ENCODE peak calls at places on chromosomes 11 and 22, in ten cellular contexts. One of them, this sample, is unnamed. For H3K27me3, the result is how much of the 10 kb centered on the place peaks cover.

GRCh38 chr11:7020183-7020917 is at the start of the genes NLRP14 and ZNF214:
- DNase-seq in dorsolateral prefrontal cortex: peak
- DNase-seq in CD4-positive, CD25-positive, alpha-beta regulatory T cell: no peak
- DNase-seq in thoracic aorta: peak
- DNase-seq in psoas muscle: peak
- DNase-seq in sigmoid colon: peak
- DNase-seq in cardiac muscle cell: peak
- DNase-seq in hepatocyte: peak
- DNase-seq in Peyer's patch: peak
- DNase-seq in PC-9: peak
- DNase-seq in this sample: no peak

GRCh38 chr11:32034680-32035079 is 56.2 kb upstream of the RCN1 start:
- DNase-seq in dorsolateral prefrontal cortex: no peak
- DNase-seq in CD4-positive, CD25-positive, alpha-beta regulatory T cell: no peak
- DNase-seq in thoracic aorta: no peak
- DNase-seq in psoas muscle: no peak
- DNase-seq in sigmoid colon: no peak
- DNase-seq in cardiac muscle cell: peak
- DNase-seq in hepatocyte: no peak
- DNase-seq in Peyer's patch: no peak
- DNase-seq in PC-9: no peak
- DNase-seq in this sample: no peak

GRCh38 chr11:71251761-71252433 is 480 bp downstream of the SHANK2 start:
- DNase-seq in dorsolateral prefrontal cortex: peak
- DNase-seq in CD4-positive, CD25-positive, alpha-beta regulatory T cell: no peak
- DNase-seq in thoracic aorta: no peak
- DNase-seq in psoas muscle: no peak
- DNase-seq in sigmoid colon: no peak
- DNase-seq in cardiac muscle cell: peak
- DNase-seq in hepatocyte: peak
- DNase-seq in Peyer's patch: no peak
- DNase-seq in PC-9: peak
- DNase-seq in this sample: no peak

GRCh38 chr22:24030186-24030702 is 19.1 kb downstream of the CABIN1 start:
- DNase-seq in dorsolateral prefrontal cortex: no peak
- DNase-seq in CD4-positive, CD25-positive, alpha-beta regulatory T cell: no peak
- DNase-seq in thoracic aorta: no peak
- DNase-seq in psoas muscle: no peak
- DNase-seq in sigmoid colon: no peak
- DNase-seq in cardiac muscle cell: no peak
- DNase-seq in hepatocyte: no peak
- DNase-seq in Peyer's patch: no peak
- DNase-seq in PC-9: no peak
- DNase-seq in this sample: no peak

GRCh38 chr11:8649361-8649760 is 33.1 kb downstream of the TRIM66 start:
- DNase-seq in dorsolateral prefrontal cortex: no peak
- DNase-seq in CD4-positive, CD25-positive, alpha-beta regulatory T cell: no peak
- DNase-seq in thoracic aorta: no peak
- DNase-seq in psoas muscle: no peak
- DNase-seq in sigmoid colon: no peak
- DNase-seq in cardiac muscle cell: peak
- DNase-seq in hepatocyte: no peak
- DNase-seq in Peyer's patch: no peak
- DNase-seq in PC-9: no peak
- DNase-seq in this sample: no peak

GRCh38 chr22:46737976-46738641 is at the start of gene CERK:
- DNase-seq in dorsolateral prefrontal cortex: peak
- DNase-seq in CD4-positive, CD25-positive, alpha-beta regulatory T cell: peak
- DNase-seq in thoracic aorta: no peak
- DNase-seq in psoas muscle: peak
- DNase-seq in sigmoid colon: peak
- DNase-seq in cardiac muscle cell: peak
- DNase-seq in hepatocyte: peak
- DNase-seq in Peyer's patch: peak
- DNase-seq in PC-9: peak
- DNase-seq in this sample: peak

GRCh38 chr11:13256216-13256615 is 21.4 kb upstream of the BMAL1 start:
- DNase-seq in dorsolateral prefrontal cortex: no peak
- DNase-seq in CD4-positive, CD25-positive, alpha-beta regulatory T cell: no peak
- DNase-seq in thoracic aorta: no peak
- DNase-seq in psoas muscle: no peak
- DNase-seq in sigmoid colon: no peak
- DNase-seq in cardiac muscle cell: no peak
- DNase-seq in hepatocyte: no peak
- DNase-seq in Peyer's patch: no peak
- DNase-seq in PC-9: no peak
- DNase-seq in this sample: no peak

GRCh38 chr11:3104051-3104714 is 47.0 kb upstream of the CARS1 start:
- DNase-seq in dorsolateral prefrontal cortex: peak
- DNase-seq in CD4-positive, CD25-positive, alpha-beta regulatory T cell: no peak
- DNase-seq in thoracic aorta: no peak
- DNase-seq in psoas muscle: no peak
- DNase-seq in sigmoid colon: peak
- DNase-seq in cardiac muscle cell: no peak
- DNase-seq in hepatocyte: no peak
- DNase-seq in Peyer's patch: no peak
- DNase-seq in PC-9: no peak
- DNase-seq in this sample: no peak

GRCh38 chr11:121560251-121560650 is 107.5 kb upstream of the SORL1-AS1 start:
- DNase-seq in dorsolateral prefrontal cortex: no peak
- DNase-seq in CD4-positive, CD25-positive, alpha-beta regulatory T cell: no peak
- DNase-seq in thoracic aorta: no peak
- DNase-seq in psoas muscle: no peak
- DNase-seq in sigmoid colon: no peak
- DNase-seq in cardiac muscle cell: no peak
- DNase-seq in hepatocyte: no peak
- DNase-seq in Peyer's patch: no peak
- DNase-seq in PC-9: no peak
- DNase-seq in this sample: no peak

GRCh38 chr22:49531533-49531895 is 296.2 kb downstream of the BRD1 start:
- DNase-seq in dorsolateral prefrontal cortex: no peak
- DNase-seq in CD4-positive, CD25-positive, alpha-beta regulatory T cell: no peak
- DNase-seq in thoracic aorta: no peak
- DNase-seq in psoas muscle: no peak
- DNase-seq in sigmoid colon: no peak
- DNase-seq in cardiac muscle cell: no peak
- DNase-seq in hepatocyte: no peak
- DNase-seq in Peyer's patch: no peak
- DNase-seq in PC-9: no peak
- DNase-seq in this sample: no peak
- H3K27me3 ChIP-seq in dorsolateral prefrontal cortex: under half
- H3K27me3 ChIP-seq in CD4-positive, CD25-positive, alpha-beta regulatory T cell: under half
- H3K27me3 ChIP-seq in thoracic aorta: under half
- H3K27me3 ChIP-seq in psoas muscle: under half
- H3K27me3 ChIP-seq in sigmoid colon: under half
- H3K27me3 ChIP-seq in cardiac muscle cell: under half
- H3K27me3 ChIP-seq in hepatocyte: under half
- H3K27me3 ChIP-seq in Peyer's patch: under half
- H3K27me3 ChIP-seq in PC-9: half or more
- H3K27me3 ChIP-seq in this sample: under half

DNA sequence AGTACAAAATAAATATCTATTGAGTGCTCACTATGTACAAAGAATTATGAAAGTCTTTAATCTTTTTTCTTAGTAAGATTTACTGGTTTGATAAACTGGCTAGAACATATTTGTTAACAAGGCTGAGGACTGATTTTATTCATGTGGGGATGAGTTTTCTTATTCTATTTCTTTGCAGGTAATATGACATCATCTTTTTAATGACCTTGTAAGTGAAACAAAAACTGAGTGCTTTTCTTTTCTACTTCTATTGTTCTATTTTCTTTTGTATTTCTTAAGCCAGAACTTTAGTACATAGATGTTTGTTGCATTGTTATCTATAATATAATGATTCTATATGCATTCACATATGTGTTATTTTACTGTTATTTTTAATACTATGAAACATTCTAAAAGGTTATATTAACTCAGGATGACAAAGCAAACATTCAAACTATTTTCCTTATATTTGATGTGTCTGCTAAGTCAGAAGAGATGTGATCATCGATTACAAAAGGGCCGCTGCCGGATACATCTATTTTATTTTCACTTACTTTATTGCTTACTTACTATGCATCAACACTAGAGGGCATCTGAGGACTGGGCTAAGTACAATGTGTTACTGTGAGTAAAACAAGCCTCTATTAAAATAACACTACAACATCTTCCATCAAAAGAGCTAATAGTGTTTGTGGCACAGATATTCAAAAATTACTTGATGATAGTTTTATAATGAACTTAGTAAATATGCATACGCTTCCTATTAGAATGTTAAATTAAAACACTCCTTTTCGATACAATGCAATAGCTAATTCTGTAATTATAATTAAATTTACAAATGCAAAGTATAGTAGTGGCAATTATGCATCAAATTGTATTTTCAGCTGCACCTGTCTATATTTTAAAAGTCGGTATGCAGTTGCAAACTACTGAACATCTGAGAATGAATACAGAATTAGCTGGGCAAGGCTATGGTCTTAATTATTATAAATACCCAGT is 110.8 kb upstream of the ARHGAP42 start:
- DNase-seq in dorsolateral prefrontal cortex: no peak
- DNase-seq in CD4-positive, CD25-positive, alpha-beta regulatory T cell: no peak
- DNase-seq in thoracic aorta: no peak
- DNase-seq in psoas muscle: no peak
- DNase-seq in sigmoid colon: no peak
- DNase-seq in cardiac muscle cell: peak
- DNase-seq in hepatocyte: peak
- DNase-seq in Peyer's patch: no peak
- DNase-seq in PC-9: peak
- DNase-seq in this sample: no peak
- H3K4me3 ChIP-seq in dorsolateral prefrontal cortex: peak
- H3K4me3 ChIP-seq in CD4-positive, CD25-positive, alpha-beta regulatory T cell: no peak
- H3K4me3 ChIP-seq in thoracic aorta: no peak
- H3K4me3 ChIP-seq in psoas muscle: no peak
- H3K4me3 ChIP-seq in sigmoid colon: no peak
- H3K4me3 ChIP-seq in cardiac muscle cell: no peak
- H3K4me3 ChIP-seq in hepatocyte: no peak
- H3K4me3 ChIP-seq in Peyer's patch: no peak
- H3K4me3 ChIP-seq in PC-9: no peak
- H3K4me3 ChIP-seq in this sample: no peak

DNA sequence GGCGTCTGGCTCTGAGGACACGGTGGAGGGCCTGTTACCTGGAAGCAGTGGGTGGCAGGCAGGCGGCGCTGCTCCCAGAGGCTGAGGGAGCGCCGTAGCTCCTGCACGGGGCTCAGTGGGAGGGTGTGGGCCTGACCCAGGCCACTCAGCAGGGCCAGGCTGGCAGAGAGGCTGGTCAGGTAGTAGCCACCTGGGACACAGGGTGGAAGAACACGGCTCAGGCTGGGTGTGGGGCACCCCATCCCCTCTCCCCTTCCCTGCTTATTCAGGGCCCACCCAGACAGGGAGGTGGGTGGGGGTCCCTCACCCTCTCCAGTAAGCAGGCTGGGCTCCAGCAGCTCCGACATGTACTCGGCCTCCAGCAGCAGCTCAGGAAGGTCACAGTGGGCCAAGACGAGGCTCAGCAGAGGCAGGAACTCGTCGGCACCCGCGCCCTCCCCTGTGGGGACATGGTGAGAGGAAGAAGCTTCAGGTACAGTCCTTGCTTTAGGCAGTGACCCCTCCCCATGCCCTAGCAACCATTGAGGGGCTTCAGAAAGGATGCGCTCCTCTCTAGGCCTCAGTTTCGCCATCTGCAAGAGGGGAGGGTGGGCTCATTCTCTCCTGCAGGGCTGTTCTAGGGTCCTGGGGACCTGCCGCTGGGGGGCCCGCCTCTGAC is 2.9 kb downstream of the RIN1 start:
- DNase-seq in dorsolateral prefrontal cortex: no peak
- DNase-seq in CD4-positive, CD25-positive, alpha-beta regulatory T cell: no peak
- DNase-seq in thoracic aorta: no peak
- DNase-seq in psoas muscle: no peak
- DNase-seq in sigmoid colon: peak
- DNase-seq in cardiac muscle cell: no peak
- DNase-seq in hepatocyte: no peak
- DNase-seq in Peyer's patch: no peak
- DNase-seq in PC-9: no peak
- DNase-seq in this sample: no peak
- H3K27me3 ChIP-seq in dorsolateral prefrontal cortex: under half
- H3K27me3 ChIP-seq in CD4-positive, CD25-positive, alpha-beta regulatory T cell: under half
- H3K27me3 ChIP-seq in thoracic aorta: under half
- H3K27me3 ChIP-seq in psoas muscle: under half
- H3K27me3 ChIP-seq in sigmoid colon: under half
- H3K27me3 ChIP-seq in cardiac muscle cell: under half
- H3K27me3 ChIP-seq in hepatocyte: under half
- H3K27me3 ChIP-seq in Peyer's patch: under half
- H3K27me3 ChIP-seq in PC-9: under half
- H3K27me3 ChIP-seq in this sample: under half

DNA sequence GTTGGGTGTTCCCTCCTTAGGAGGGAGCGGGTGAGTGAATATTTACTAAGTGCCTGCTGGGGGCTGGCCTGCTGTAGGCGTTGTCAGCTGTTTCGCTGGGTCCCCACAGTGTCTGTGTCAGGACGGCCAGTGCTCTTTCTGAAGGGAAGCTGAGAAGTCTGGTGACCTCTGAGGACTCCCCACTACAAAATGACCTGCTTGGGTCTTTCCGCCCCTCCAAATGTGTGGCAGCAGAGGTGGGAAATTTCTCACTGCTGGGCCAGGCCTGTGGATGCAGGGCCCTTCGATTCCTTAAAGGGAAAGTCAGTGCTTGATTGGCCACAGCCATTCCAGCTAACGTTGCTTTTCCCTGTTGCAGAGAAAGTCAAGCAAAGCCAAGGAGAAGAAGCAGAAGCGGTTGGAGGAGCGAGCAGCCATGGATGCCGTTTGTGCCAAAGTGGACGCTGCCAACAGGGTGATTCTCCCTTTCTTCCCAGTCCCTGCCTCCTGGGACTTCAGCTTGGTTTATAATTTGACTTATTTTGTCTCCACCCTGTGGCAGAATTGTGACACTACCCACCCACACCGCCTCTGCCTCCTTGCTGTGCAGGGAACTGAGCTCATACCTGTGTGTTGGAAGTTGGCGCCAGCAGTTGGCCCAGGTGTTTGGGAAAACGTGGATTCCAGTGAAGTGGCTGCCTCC is 6.8 kb downstream of the NAA40 start:
- DNase-seq in dorsolateral prefrontal cortex: peak
- DNase-seq in CD4-positive, CD25-positive, alpha-beta regulatory T cell: peak
- DNase-seq in thoracic aorta: peak
- DNase-seq in psoas muscle: peak
- DNase-seq in sigmoid colon: peak
- DNase-seq in cardiac muscle cell: peak
- DNase-seq in hepatocyte: peak
- DNase-seq in Peyer's patch: peak
- DNase-seq in PC-9: peak
- DNase-seq in this sample: peak
- H3K4me3 ChIP-seq in dorsolateral prefrontal cortex: peak
- H3K4me3 ChIP-seq in CD4-positive, CD25-positive, alpha-beta regulatory T cell: no peak
- H3K4me3 ChIP-seq in thoracic aorta: peak
- H3K4me3 ChIP-seq in psoas muscle: peak
- H3K4me3 ChIP-seq in sigmoid colon: no peak
- H3K4me3 ChIP-seq in cardiac muscle cell: no peak
- H3K4me3 ChIP-seq in hepatocyte: no peak
- H3K4me3 ChIP-seq in Peyer's patch: no peak
- H3K4me3 ChIP-seq in PC-9: no peak
- H3K4me3 ChIP-seq in this sample: no peak